ENCODE peak calls at places on chromosomes 2 and 18, in five cellular contexts. F, I, Y, Q and K are unnamed samples.

GRCh38 chr2:20434588-20435294 is 12.1 kb upstream of the RHOB start:
- DNase-seq in F (no peak), I (no peak), Y (no peak), Q (no peak), K (no peak)

GRCh38 chr2:219403861-219404260 is 14.3 kb upstream of the DES start:
- DNase-seq in F (no peak), I (no peak), Y (no peak), Q (no peak), K (no peak)

GRCh38 chr2:159156834-159157233 is 129.7 kb downstream of the WDSUB1 start:
- DNase-seq in F (no peak), I (no peak), Y (no peak), Q (no peak), K (peak; percentile 70)

GRCh38 chr2:86022661-86023365 is 82.9 kb downstream of the POLR1A start:
- DNase-seq in F (no peak), I (no peak), Y (no peak), Q (no peak), K (no peak)

GRCh38 chr2:108586631-108587030 is 52.4 kb downstream of the LIMS1 start:
- DNase-seq in F (no peak), I (no peak), Y (no peak), Q (no peak), K (no peak)

GRCh38 chr2:113842919-113843736 is 46.8 kb upstream of the ACTR3 start:
- DNase-seq in F (no peak), I (no peak), Y (peak; percentile 63), Q (peak; percentile 61), K (peak; percentile 81)

GRCh38 chr2:241967745-241968144 is 98.2 kb downstream of the RTP5 start:
- DNase-seq in F (no peak), I (no peak), Y (no peak), Q (no peak), K (no peak)

GRCh38 chr2:16948073-16948472 is 282.4 kb upstream of the CYRIA start:
- DNase-seq in F (no peak), I (no peak), Y (no peak), Q (no peak), K (no peak)

GRCh38 chr2:203772766-203773165 is 66.3 kb downstream of the CD28 start:
- DNase-seq in F (no peak), I (no peak), Y (no peak), Q (no peak), K (no peak)

GRCh38 chr18:70454705-70455322 is 166.0 kb downstream of the SOCS6 start:
- DNase-seq in F (no peak), I (no peak), Y (peak; percentile 79), Q (peak; percentile 61), K (peak; percentile 78)

GRCh38 chr18:35153609-35154273 is 87.1 kb upstream of the ZNF397 start:
- DNase-seq in F (no peak), I (no peak), Y (no peak), Q (no peak), K (no peak)